ENCODE peak calls at places on chromosomes 7 and 10, in eight cellular contexts. A is fibroblast of pulmonary artery, F is Karpas-422, E is adrenal gland, R is ovary, N is choroid plexus epithelial cell, C is astrocyte of the spinal cord, U is fibroblast of lung. W is an unnamed sample.

GRCh38 chr10:33217854-33218253 is 116.6 kb downstream of the NRP1 start:
- DNase-seq in R (no peak), F (no peak), U (peak; percentile 63), C (no peak), E (no peak), A (no peak), N (no peak), W (no peak)

GRCh38 chr10:71795248-71795647 is 21.9 kb upstream of the VSIR start:
- DNase-seq in A (peak; percentile 50), N (peak; percentile 49), R (no peak), F (peak; percentile 54), U (peak; percentile 18), C (peak; percentile 19), E (peak; percentile 31), W (no peak)

GRCh38 chr10:103544657-103545310 is 51.3 kb downstream of the NEURL1 start:
- DNase-seq in N (no peak), R (no peak), F (no peak), A (no peak), E (no peak), C (no peak), U (no peak), W (no peak)

GRCh38 chr7:157477550-157478212 is 140.9 kb downstream of the DNAJB6 start:
- DNase-seq in U (no peak), N (no peak), C (no peak), A (no peak), F (no peak), R (no peak), E (no peak), W (no peak)

GRCh38 chr10:7006614-7007013 is 404.2 kb downstream of the SFMBT2 start:
- DNase-seq in U (no peak), N (no peak), E (no peak), C (no peak), R (no peak), A (no peak), F (no peak), W (no peak)

GRCh38 chr7:49127359-49127848 is 203.1 kb downstream of the CDC14C start:
- DNase-seq in C (no peak), N (no peak), R (no peak), F (no peak), U (no peak), A (no peak), E (no peak), W (no peak)

GRCh38 chr10:88702848-88703597 is 3.0 kb upstream of the LIPK start:
- DNase-seq in C (peak; percentile 59), F (no peak), A (no peak), R (no peak), N (peak; percentile 44), U (peak; percentile 90), E (no peak), W (peak; percentile 37)

GRCh38 chr10:129888784-129889616 is 75.1 kb downstream of the EBF3 start:
- DNase-seq in C (no peak), F (peak; percentile 81), A (peak; percentile 51), R (peak; percentile 26), U (no peak), N (peak; percentile 52), E (peak; percentile 37), W (no peak)

GRCh38 chr7:155071121-155071651 is 1.1 kb downstream of the HTR5A start:
- DNase-seq in R (no peak), A (no peak), C (no peak), E (no peak), U (no peak), F (no peak), N (no peak), W (no peak)
- H3K4me3 ChIP-seq in R (no peak overlapping the region), A (no peak overlapping the region), C (no peak overlapping the region), E (no peak overlapping the region), U (no peak overlapping the region), F (no peak overlapping the region), N (no peak overlapping the region), W (no peak overlapping the region)

GRCh38 chr10:114473776-114474175 is 69.5 kb upstream of the AFAP1L2 start:
- DNase-seq in F (no peak), N (no peak), A (no peak), U (no peak), C (no peak), R (no peak), E (no peak), W (no peak)
- H3K4me3 ChIP-seq in F (no peak overlapping the region), N (no peak overlapping the region), A (no peak overlapping the region), U (no peak overlapping the region), C (no peak overlapping the region), R (no peak overlapping the region), E (no peak overlapping the region), W (no peak overlapping the region)

GRCh38 chr7:19175241-19175640 is 30.0 kb upstream of the FERD3L start:
- DNase-seq in U (no peak), E (no peak), F (no peak), N (no peak), A (no peak), R (no peak), C (no peak), W (no peak)

GRCh38 chr7:19178595-19178994 is 33.4 kb upstream of the FERD3L start:
- DNase-seq in F (no peak), N (no peak), A (no peak), E (no peak), C (no peak), R (no peak), U (no peak), W (no peak)

GRCh38 chr7:19181634-19182033 is 36.4 kb upstream of the FERD3L start:
- DNase-seq in A (no peak), R (no peak), N (peak; percentile 35), E (no peak), C (no peak), F (no peak), U (no peak), W (no peak)

GRCh38 chr7:19177269-19177668 is 32.0 kb upstream of the FERD3L start:
- DNase-seq in A (no peak), C (peak; percentile 38), F (no peak), U (peak; percentile 4), R (no peak), N (no peak), E (no peak), W (no peak)
- H3K4me3 ChIP-seq in A (no peak overlapping the region), C (no peak overlapping the region), F (no peak overlapping the region), U (no peak overlapping the region), R (no peak overlapping the region), N (no peak overlapping the region), E (no peak overlapping the region), W (no peak overlapping the region)

DNA sequence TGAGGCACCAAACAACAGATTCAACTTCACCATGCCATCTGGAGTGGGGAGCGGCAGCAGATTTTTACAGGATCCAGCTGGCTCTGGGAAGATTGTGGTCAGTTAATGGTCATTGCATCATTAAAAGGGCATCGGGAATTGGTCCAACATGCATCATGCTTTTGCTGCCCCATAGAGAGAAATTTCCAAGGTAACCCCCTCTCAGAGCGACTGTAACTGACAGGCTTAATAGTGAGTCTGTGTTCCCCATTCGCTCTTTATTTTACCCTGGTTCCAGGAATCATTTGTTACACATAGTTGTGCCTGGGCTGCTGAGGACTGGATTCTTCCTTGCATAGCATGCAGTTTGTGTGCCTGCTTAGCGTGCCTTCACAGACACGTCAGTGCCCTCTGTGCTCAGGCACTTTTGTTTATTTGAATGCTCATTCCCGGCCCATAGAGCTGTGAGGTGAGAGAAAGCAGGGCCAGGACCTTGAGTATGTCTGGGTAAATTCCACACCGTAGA is 49.9 kb downstream of the CDHR3 start:
- DNase-seq in C (peak; percentile 91), U (peak; percentile 91), R (no peak), N (peak; percentile 59), F (no peak), E (no peak), A (peak; percentile 53), W (no peak)
- H3K4me3 ChIP-seq in C (no peak overlapping the region), U (no peak overlapping the region), R (no peak overlapping the region), N (no peak overlapping the region), F (no peak overlapping the region), E (no peak overlapping the region), A (no peak overlapping the region), W (no peak overlapping the region)

GRCh38 chr7:101172854-101173751 is 7.0 kb downstream of the NAT16 start:
- DNase-seq in C (peak; percentile 68), E (peak; percentile 85), N (peak; percentile 77), A (peak; percentile 78), U (peak; percentile 56), F (no peak), R (no peak), W (peak; percentile 68)
- H3K4me3 ChIP-seq in C (no peak overlapping the region), E (no peak overlapping the region), N (peak overlapping the region; percentile 32), A (no peak overlapping the region), U (peak overlapping the region; percentile 2), F (no peak overlapping the region), R (no peak overlapping the region), W (no peak overlapping the region)

DNA sequence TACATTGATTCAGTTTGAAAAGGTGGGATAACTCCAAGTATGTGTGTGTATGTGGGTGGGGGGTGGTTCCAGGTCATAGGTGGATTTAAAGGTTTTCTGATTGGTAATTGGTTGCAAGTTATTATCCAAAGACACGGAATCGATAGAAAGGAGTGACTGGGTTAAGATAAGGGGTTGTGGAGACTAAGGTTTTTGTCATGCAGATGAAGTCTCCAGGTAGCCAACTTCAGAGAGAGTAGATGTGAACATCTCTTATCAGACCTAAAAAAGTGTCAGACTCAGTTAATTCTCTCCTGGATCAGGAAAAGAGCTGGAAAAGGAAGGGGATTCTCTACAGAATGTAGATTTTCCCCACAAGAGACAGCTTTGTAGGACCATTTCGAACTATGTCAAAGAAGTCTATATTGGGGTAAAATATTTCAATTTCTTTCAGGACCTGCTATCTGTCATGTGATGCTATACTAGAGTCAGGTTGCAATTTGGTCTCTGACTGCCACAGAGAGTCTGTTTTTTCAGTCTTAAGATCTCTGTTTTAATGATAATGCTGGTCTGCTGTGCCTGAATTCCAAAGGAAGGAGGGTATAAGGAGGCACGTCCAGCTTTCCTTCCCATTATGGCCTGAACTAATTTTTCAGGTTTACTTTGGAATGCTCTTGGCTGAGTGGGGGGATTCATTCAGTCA is 3.6 kb downstream of the C7orf57 start:
- DNase-seq in A (no peak), R (no peak), U (no peak), N (no peak), E (no peak), F (no peak), C (no peak), W (no peak)
- H3K4me3 ChIP-seq in A (no peak overlapping the region), R (no peak overlapping the region), U (no peak overlapping the region), N (no peak overlapping the region), E (no peak overlapping the region), F (no peak overlapping the region), C (no peak overlapping the region), W (no peak overlapping the region)

GRCh38 chr10:13162013-13162364 is 631 bp downstream of the MCM10 start:
- DNase-seq in F (no peak), C (peak; percentile 3), A (no peak), N (no peak), R (no peak), U (peak; percentile 15), E (no peak), W (no peak)

GRCh38 chr10:13158401-13158800 is 3.0 kb upstream of the MCM10 start:
- DNase-seq in A (no peak), E (no peak), R (no peak), C (no peak), F (no peak), N (no peak), U (no peak), W (no peak)

GRCh38 chr10:13163859-13164258 is 2.5 kb downstream of the MCM10 start:
- DNase-seq in F (no peak), U (no peak), E (no peak), C (no peak), A (no peak), R (no peak), N (no peak), W (no peak)

GRCh38 chr10:13161267-13162012 is at the start of gene MCM10:
- DNase-seq in C (peak; percentile 99), A (peak; percentile 100), U (peak; percentile 99), F (peak; percentile 100), N (peak; percentile 100), E (peak; percentile 99), R (peak; percentile 99), W (peak; percentile 97)

GRCh38 chr10:13160934-13161266 is 458 bp upstream of the MCM10 start:
- DNase-seq in E (no peak), A (no peak), F (no peak), C (no peak), N (no peak), R (no peak), U (no peak), W (no peak)
- H3K4me3 ChIP-seq in E (no peak overlapping the region), A (peak overlapping the region; percentile 63), F (peak overlapping the region; percentile 62), C (peak overlapping the region; percentile 63), N (peak overlapping the region; percentile 54), R (peak overlapping the region; percentile 2), U (peak overlapping the region; percentile 72), W (peak overlapping the region; percentile 17)

W was measured in mucosa of descending colon.